ENCODE peak calls at places on chromosome 20, in four cellular contexts. M is activated naive CD8-positive, alpha-beta T cell treated with anti-CD3 and anti-CD28 coated beads, Interleukin-2, amount 50 U/mL, for 16 hours; C is stimulated activated CD4-positive, alpha-beta T cell treated with anti-CD3 and anti-CD28 coated beads, Interleukin-4, amount 100 ng/mL, for 24 hours; Z is HEK293T. J is an unnamed sample.

GRCh38 chr20:13220194-13220856 is 749 bp upstream of the ISM1 start:
- DNase-seq in Z (peak), C (peak), M (no peak), J (peak)

GRCh38 chr20:35462351-35462750 is 7.0 kb downstream of the CEP250 start:
- DNase-seq in Z (no peak), C (no peak), M (no peak), J (no peak)

GRCh38 chr20:32152421-32153155 is 43.1 kb downstream of the TM9SF4 start:
- DNase-seq in M (no peak), Z (no peak), C (no peak), J (no peak)

GRCh38 chr20:47108994-47109393 is 214.4 kb downstream of the EYA2 start:
- DNase-seq in C (no peak), Z (no peak), M (no peak), J (no peak)

GRCh38 chr20:34037767-34038166 is 44.1 kb downstream of the RALY start:
- DNase-seq in M (no peak), Z (no peak), C (no peak), J (no peak)

GRCh38 chr20:47479093-47479492 is 22.6 kb upstream of the NCOA3 start:
- DNase-seq in C (no peak), M (no peak), Z (no peak), J (no peak)

GRCh38 chr20:57043091-57043490 is 223.3 kb downstream of the BMP7 start:
- DNase-seq in C (no peak), M (no peak), Z (no peak), J (no peak)

GRCh38 chr20:43404880-43405279 is 52.8 kb upstream of the SRSF6 start:
- DNase-seq in Z (no peak), M (no peak), C (peak), J (peak)

GRCh38 chr20:58019027-58019849 is 209.2 kb downstream of the ANKRD60 start:
- DNase-seq in M (no peak), C (no peak), Z (no peak), J (no peak)

GRCh38 chr20:49104365-49104648 is 58.2 kb downstream of the CSE1L start:
- DNase-seq in Z (no peak), M (no peak), C (no peak), J (no peak)

J was measured in activated CD4-positive, alpha-beta T cell treated with anti-CD3 and anti-CD28 coated beads, Interleukin-2, amount 50 U/mL, for 24 hours.